ENCODE peak calls at places on chromosome 3, in six cellular contexts. One of them, this sample, is unnamed.
A peak's percentile ranks its signal among the peaks of the same experiment; 100 is the strongest.

GRCh38 chr3:37907906-37908305 is 46.2 kb downstream of the CTDSPL start:
- DNase-seq in NCI-H82: no peak
- DNase-seq in AML-193: no peak
- DNase-seq in HCT116: no peak
- DNase-seq in cardiac muscle cell: no peak
- DNase-seq in DMS153: no peak
- DNase-seq in this sample: no peak

GRCh38 chr3:2915826-2916225 is 194.3 kb downstream of the IL5RA start:
- DNase-seq in NCI-H82: no peak
- DNase-seq in AML-193: peak; percentile 19
- DNase-seq in HCT116: no peak
- DNase-seq in cardiac muscle cell: no peak
- DNase-seq in DMS153: no peak
- DNase-seq in this sample: no peak

GRCh38 chr3:151093905-151094304 is 8.4 kb downstream of the MED12L start:
- DNase-seq in NCI-H82: no peak
- DNase-seq in AML-193: no peak
- DNase-seq in HCT116: no peak
- DNase-seq in cardiac muscle cell: no peak
- DNase-seq in DMS153: no peak
- DNase-seq in this sample: no peak

GRCh38 chr3:48503406-48504050 is 446 bp downstream of the SHISA5 start:
- DNase-seq in NCI-H82: no peak
- DNase-seq in AML-193: peak; percentile 12
- DNase-seq in HCT116: no peak
- DNase-seq in cardiac muscle cell: peak; percentile 18
- DNase-seq in DMS153: no peak
- DNase-seq in this sample: no peak

GRCh38 chr3:193498195-193498594 is 56.5 kb downstream of the ATP13A4 start:
- DNase-seq in NCI-H82: no peak
- DNase-seq in AML-193: no peak
- DNase-seq in HCT116: no peak
- DNase-seq in cardiac muscle cell: no peak
- DNase-seq in DMS153: no peak
- DNase-seq in this sample: no peak

GRCh38 chr3:59777559-59778178 is 727.8 kb upstream of the CFAP20DC start:
- DNase-seq in NCI-H82: peak; percentile 56
- DNase-seq in AML-193: peak; percentile 93
- DNase-seq in HCT116: no peak
- DNase-seq in cardiac muscle cell: no peak
- DNase-seq in DMS153: no peak
- DNase-seq in this sample: no peak

GRCh38 chr3:176759815-176760506 is 437.3 kb downstream of the TBL1XR1 start:
- DNase-seq in NCI-H82: no peak
- DNase-seq in AML-193: no peak
- DNase-seq in HCT116: no peak
- DNase-seq in cardiac muscle cell: no peak
- DNase-seq in DMS153: peak; percentile 47
- DNase-seq in this sample: peak; percentile 73

GRCh38 chr3:114506622-114507300 is 212.9 kb downstream of the TIGIT start:
- DNase-seq in NCI-H82: no peak
- DNase-seq in AML-193: no peak
- DNase-seq in HCT116: no peak
- DNase-seq in cardiac muscle cell: no peak
- DNase-seq in DMS153: no peak
- DNase-seq in this sample: no peak

GRCh38 chr3:38738630-38739395 is 77.2 kb downstream of the SCN10A start:
- DNase-seq in NCI-H82: peak; percentile 61
- DNase-seq in AML-193: peak; percentile 24
- DNase-seq in HCT116: peak; percentile 47
- DNase-seq in cardiac muscle cell: peak; percentile 63
- DNase-seq in DMS153: no peak
- DNase-seq in this sample: peak; percentile 39

GRCh38 chr3:59895972-59896371 is 846.1 kb upstream of the CFAP20DC start:
- DNase-seq in NCI-H82: no peak
- DNase-seq in AML-193: no peak
- DNase-seq in HCT116: no peak
- DNase-seq in cardiac muscle cell: no peak
- DNase-seq in DMS153: no peak
- DNase-seq in this sample: no peak

GRCh38 chr3:52292247-52293065 is 4.8 kb downstream of the GLYCTK start:
- DNase-seq in NCI-H82: no peak
- DNase-seq in AML-193: no peak
- DNase-seq in HCT116: no peak
- DNase-seq in cardiac muscle cell: no peak
- DNase-seq in DMS153: no peak
- DNase-seq in this sample: no peak

GRCh38 chr3:144774897-144775296 is 803.3 kb downstream of the DIPK2A start:
- DNase-seq in NCI-H82: no peak
- DNase-seq in AML-193: no peak
- DNase-seq in HCT116: no peak
- DNase-seq in cardiac muscle cell: no peak
- DNase-seq in DMS153: no peak
- DNase-seq in this sample: no peak

GRCh38 chr3:174436367-174436766 is 422.8 kb upstream of the NAALADL2 start:
- DNase-seq in NCI-H82: no peak
- DNase-seq in AML-193: peak; percentile 47
- DNase-seq in HCT116: no peak
- DNase-seq in cardiac muscle cell: no peak
- DNase-seq in DMS153: no peak
- DNase-seq in this sample: peak; percentile 33

GRCh38 chr3:25045291-25045690 is 382.8 kb upstream of the RARB start:
- DNase-seq in NCI-H82: no peak
- DNase-seq in AML-193: no peak
- DNase-seq in HCT116: no peak
- DNase-seq in cardiac muscle cell: peak; percentile 54
- DNase-seq in DMS153: no peak
- DNase-seq in this sample: no peak

GRCh38 chr3:195253981-195254432 is 17.0 kb downstream of the XXYLT1 start:
- DNase-seq in NCI-H82: peak; percentile 85
- DNase-seq in AML-193: no peak
- DNase-seq in HCT116: no peak
- DNase-seq in cardiac muscle cell: no peak
- DNase-seq in DMS153: no peak
- DNase-seq in this sample: no peak

GRCh38 chr3:29642393-29643033 is 361.6 kb downstream of the RBMS3 start:
- DNase-seq in NCI-H82: peak; percentile 92
- DNase-seq in AML-193: no peak
- DNase-seq in HCT116: no peak
- DNase-seq in cardiac muscle cell: no peak
- DNase-seq in DMS153: no peak
- DNase-seq in this sample: no peak

GRCh38 chr3:85576091-85576690 is 617.4 kb downstream of the CADM2 start:
- DNase-seq in NCI-H82: peak; percentile 62
- DNase-seq in AML-193: peak; percentile 49
- DNase-seq in HCT116: peak; percentile 24
- DNase-seq in cardiac muscle cell: peak; percentile 59
- DNase-seq in DMS153: no peak
- DNase-seq in this sample: peak; percentile 61

GRCh38 chr3:128322030-128323022 is 144.4 kb downstream of the DNAJB8 start:
- DNase-seq in NCI-H82: peak; percentile 60
- DNase-seq in AML-193: peak; percentile 51
- DNase-seq in HCT116: no peak
- DNase-seq in cardiac muscle cell: peak; percentile 60
- DNase-seq in DMS153: no peak
- DNase-seq in this sample: peak; percentile 34